ENCODE peak calls at places on chromosomes 7 and 10, in seven cellular contexts. G, U, F, B, J, P and E are unnamed samples.

GRCh38 chr7:38186593-38187314 is 8.7 kb downstream of the STARD3NL start:
- DNase-seq in G (no peak), U (peak; percentile 65), F (no peak), B (no peak), J (no peak), P (no peak), E (no peak)

GRCh38 chr10:65765006-65765546 is 1160.8 kb upstream of the LRRTM3 start:
- DNase-seq in G (no peak), U (no peak), F (no peak), B (no peak), J (no peak), P (no peak), E (no peak)

GRCh38 chr10:93235686-93236085 is 162.0 kb downstream of the CYP26A1 start:
- DNase-seq in G (no peak), U (peak; percentile 17), F (no peak), B (no peak), J (no peak), P (no peak), E (no peak)

GRCh38 chr7:98867271-98867701 is 2.5 kb downstream of the TMEM130 start:
- DNase-seq in G (no peak), U (peak; percentile 18), F (no peak), B (no peak), J (no peak), P (no peak), E (no peak)

GRCh38 chr10:69786791-69787190 is 14.9 kb upstream of the COL13A1 start:
- DNase-seq in G (no peak), U (peak; percentile 55), F (no peak), B (peak; percentile 6), J (no peak), P (no peak), E (no peak)

GRCh38 chr7:130956417-130957139 is 222.6 kb upstream of the KLF14 start:
- DNase-seq in G (no peak), U (peak; percentile 26), F (no peak), B (no peak), J (no peak), P (no peak), E (no peak)

GRCh38 chr7:92645114-92645497 is 54.9 kb upstream of the FAM133B start:
- DNase-seq in G (no peak), U (no peak), F (no peak), B (no peak), J (no peak), P (no peak), E (no peak)

GRCh38 chr10:127035827-127036226 is 130.6 kb downstream of the DOCK1 start:
- DNase-seq in G (no peak), U (no peak), F (no peak), B (no peak), J (no peak), P (no peak), E (no peak)

GRCh38 chr10:79084012-79084971 is 15.5 kb downstream of the ZMIZ1 start:
- DNase-seq in G (no peak), U (peak; percentile 78), F (no peak), B (no peak), J (no peak), P (peak; percentile 97), E (no peak)

GRCh38 chr7:69889338-69890080 is 291.2 kb downstream of the AUTS2 start:
- DNase-seq in G (no peak), U (no peak), F (no peak), B (no peak), J (no peak), P (no peak), E (no peak)

GRCh38 chr7:120370954-120371353 is 98.0 kb downstream of the KCND2 start:
- DNase-seq in G (no peak), U (no peak), F (no peak), B (no peak), J (no peak), P (no peak), E (no peak)

GRCh38 chr10:110141185-110141584 is 66.2 kb upstream of the MXI1 start:
- DNase-seq in G (no peak), U (no peak), F (no peak), B (no peak), J (no peak), P (no peak), E (no peak)

GRCh38 chr10:133276435-133277201 is at the start of gene ADAM8:
- DNase-seq in G (peak; percentile 92), U (peak; percentile 27), F (peak; percentile 57), B (no peak), J (peak; percentile 66), P (no peak), E (peak; percentile 67)

GRCh38 chr7:157235357-157236018 is 96.8 kb downstream of the UBE3C start:
- DNase-seq in G (no peak), U (peak; percentile 60), F (no peak), B (no peak), J (no peak), P (no peak), E (no peak)

GRCh38 chr10:120514035-120514620 is 57.1 kb downstream of the PLPP4 start:
- DNase-seq in G (no peak), U (peak; percentile 42), F (no peak), B (no peak), J (no peak), P (no peak), E (no peak)

GRCh38 chr10:17454181-17454800 is at the start of gene ST8SIA6:
- DNase-seq in G (peak; percentile 70), U (peak; percentile 85), F (peak; percentile 24), B (no peak), J (peak; percentile 55), P (no peak), E (peak; percentile 47)

GRCh38 chr7:106009511-106010226 is 46.6 kb downstream of the CDHR3 start:
- DNase-seq in G (peak; percentile 63), U (peak; percentile 95), F (peak; percentile 57), B (peak; percentile 60), J (peak; percentile 79), P (peak; percentile 47), E (peak; percentile 94)

GRCh38 chr7:156751319-156751718 is 110.7 kb downstream of the RNF32 start:
- DNase-seq in G (no peak), U (peak; percentile 55), F (no peak), B (no peak), J (peak; percentile 24), P (no peak), E (no peak)

GRCh38 chr7:67854236-67854635 is 857.6 kb downstream of the TYW1 start:
- DNase-seq in G (no peak), U (peak; percentile 27), F (no peak), B (no peak), J (no peak), P (no peak), E (no peak)

GRCh38 chr7:5479941-5480517 is 56.4 kb upstream of the TNRC18 start:
- DNase-seq in G (no peak), U (no peak), F (no peak), B (no peak), J (no peak), P (no peak), E (no peak)

GRCh38 chr10:121692626-121693025 is 94.4 kb upstream of the FGFR2 start:
- DNase-seq in G (no peak), U (no peak), F (no peak), B (no peak), J (no peak), P (no peak), E (no peak)

GRCh38 chr7:155441856-155442255 is 16.1 kb upstream of the EN2 start:
- DNase-seq in G (no peak), U (no peak), F (no peak), B (no peak), J (no peak), P (no peak), E (no peak)

GRCh38 chr7:25636871-25637283 is 408.6 kb upstream of the NPVF start:
- DNase-seq in G (no peak), U (no peak), F (no peak), B (no peak), J (no peak), P (peak; percentile 30), E (no peak)

GRCh38 chr10:33422779-33423520 is 88.5 kb upstream of the NRP1 start:
- DNase-seq in G (no peak), U (no peak), F (no peak), B (peak; percentile 15), J (no peak), P (no peak), E (no peak)

GRCh38 chr10:15211464-15211979 is 43.0 kb upstream of the NMT2 start:
- DNase-seq in G (no peak), U (peak; percentile 56), F (no peak), B (no peak), J (no peak), P (no peak), E (no peak)

GRCh38 chr7:130683026-130683425 is 3.3 kb downstream of the TSGA13 start:
- DNase-seq in G (no peak), U (peak; percentile 33), F (no peak), B (no peak), J (no peak), P (no peak), E (no peak)

GRCh38 chr7:98922392-98923107 is 44.2 kb downstream of the TRRAP start:
- DNase-seq in G (no peak), U (peak; percentile 42), F (no peak), B (peak; percentile 78), J (no peak), P (peak; percentile 40), E (no peak)

GRCh38 chr7:157436076-157436475 is 99.3 kb downstream of the DNAJB6 start:
- DNase-seq in G (no peak), U (no peak), F (no peak), B (no peak), J (no peak), P (no peak), E (no peak)

GRCh38 chr10:101060951-101061813 is 607 bp upstream of the KAZALD1 start:
- DNase-seq in G (peak; percentile 75), U (peak; percentile 98), F (peak; percentile 84), B (peak; percentile 90), J (peak; percentile 91), P (peak; percentile 89), E (peak; percentile 97)

GRCh38 chr7:128856001-128856718 is 6.5 kb upstream of the ATP6V1F start:
- DNase-seq in G (no peak), U (no peak), F (no peak), B (no peak), J (no peak), P (no peak), E (peak; percentile 67)

GRCh38 chr10:46033602-46034011 is 3.2 kb upstream of the NCOA4 start:
- DNase-seq in G (no peak), U (peak; percentile 35), F (no peak), B (no peak), J (no peak), P (no peak), E (no peak)

GRCh38 chr7:139739863-139740597 is 37.8 kb downstream of the HIPK2 start:
- DNase-seq in G (no peak), U (no peak), F (no peak), B (peak; percentile 31), J (no peak), P (no peak), E (no peak)

GRCh38 chr7:133484135-133484534 is 231.3 kb downstream of the EXOC4 start:
- DNase-seq in G (no peak), U (no peak), F (no peak), B (no peak), J (peak; percentile 14), P (no peak), E (no peak)

GRCh38 chr7:14934831-14935230 is 32.3 kb upstream of the DGKB start:
- DNase-seq in G (no peak), U (no peak), F (no peak), B (no peak), J (no peak), P (no peak), E (no peak)

GRCh38 chr7:100688593-100688860 is 5.5 kb downstream of the GIGYF1 start:
- DNase-seq in G (peak; percentile 1), U (no peak), F (no peak), B (no peak), J (no peak), P (no peak), E (no peak)

GRCh38 chr10:6173203-6173602 is 29.5 kb upstream of the PFKFB3 start:
- DNase-seq in G (no peak), U (no peak), F (no peak), B (no peak), J (peak; percentile 55), P (no peak), E (no peak)

GRCh38 chr7:131103997-131104396 is 223.7 kb upstream of the MKLN1 start:
- DNase-seq in G (no peak), U (peak; percentile 67), F (no peak), B (no peak), J (no peak), P (no peak), E (no peak)

GRCh38 chr7:149125189-149125863 is 798 bp downstream of the ZNF425 start:
- DNase-seq in G (no peak), U (peak; percentile 38), F (no peak), B (no peak), J (no peak), P (no peak), E (no peak)